ENCODE peak calls at places on chromosomes 3 and 15, in nine cellular contexts. Q is activated naive CD8-positive, alpha-beta T cell treated with anti-CD3 and anti-CD28 coated beads for 36 hours; C is stimulated activated naive CD8-positive, alpha-beta T cell treated with anti-CD3 and anti-CD28 coated beads, Interleukin-15, Interleukin-2, amounts not matched to agents 100 U/mL and 50 U/mL, for 24 hours; Y is psoas muscle; Z is M059J; A is left cardiac atrium; W is fibroblast of lung; O is activated gamma-delta T cell treated with Interleukin-2 at 50 U/mL for 16 hours; F is D341Med. G is an unnamed sample.
A peak's percentile ranks its signal among the peaks of the same experiment; 100 is the strongest.

GRCh38 chr3:46955801-46956259 is 20.7 kb downstream of the CCDC12 start:
- DNase-seq in Q (no peak), C (peak; percentile 29), Y (no peak), Z (no peak), A (no peak), W (no peak), O (no peak), F (no peak), G (no peak)

GRCh38 chr3:185688808-185689207 is 102.7 kb downstream of the SENP2 start:
- DNase-seq in Q (no peak), C (no peak), Y (no peak), Z (peak; percentile 100), A (no peak), W (peak; percentile 99), O (no peak), F (no peak), G (no peak)

GRCh38 chr3:48811524-48811923 is 36.1 kb downstream of the PRKAR2A start:
- DNase-seq in Q (no peak), C (no peak), Y (no peak), Z (no peak), A (no peak), W (no peak), O (no peak), F (no peak), G (no peak)

GRCh38 chr15:75170711-75171341 is 30.9 kb upstream of the C15orf39 start:
- DNase-seq in Q (no peak), C (no peak), Y (no peak), Z (peak; percentile 85), A (no peak), W (peak; percentile 25), O (no peak), F (no peak), G (no peak)

GRCh38 chr3:13260259-13261103 is 159.6 kb downstream of the NUP210 start:
- DNase-seq in Q (no peak), C (no peak), Y (no peak), Z (no peak), A (no peak), W (no peak), O (no peak), F (no peak), G (no peak)

GRCh38 chr3:58560771-58561311 is 16.4 kb downstream of the FAM107A start:
- DNase-seq in Q (no peak), C (no peak), Y (no peak), Z (peak; percentile 95), A (no peak), W (peak; percentile 97), O (no peak), F (peak; percentile 51), G (peak; percentile 79)

GRCh38 chr3:149816986-149817385 is 4.0 kb downstream of the RNF13 start:
- DNase-seq in Q (no peak), C (no peak), Y (no peak), Z (peak; percentile 22), A (no peak), W (no peak), O (no peak), F (no peak), G (no peak)

GRCh38 chr15:58467722-58468436 is 36.1 kb downstream of the LIPC start:
- DNase-seq in Q (no peak), C (no peak), Y (no peak), Z (no peak), A (no peak), W (peak; percentile 56), O (no peak), F (no peak), G (no peak)

GRCh38 chr15:25783607-25784131 is 79.5 kb downstream of the ATP10A start:
- DNase-seq in Q (no peak), C (peak; percentile 58), Y (no peak), Z (peak; percentile 12), A (no peak), W (no peak), O (peak; percentile 39), F (no peak), G (peak; percentile 51)

GRCh38 chr3:194285024-194285858 is 65.9 kb downstream of the CPN2 start:
- DNase-seq in Q (no peak), C (no peak), Y (no peak), Z (peak; percentile 88), A (no peak), W (peak; percentile 87), O (no peak), F (no peak), G (no peak)

GRCh38 chr15:31342381-31342780 is 15.7 kb downstream of the KLF13 start:
- DNase-seq in Q (no peak), C (no peak), Y (no peak), Z (no peak), A (no peak), W (no peak), O (no peak), F (no peak), G (no peak)

GRCh38 chr15:101371081-101371480 is 76.0 kb upstream of the SNRPA1 start:
- DNase-seq in Q (no peak), C (no peak), Y (peak; percentile 26), Z (no peak), A (no peak), W (no peak), O (no peak), F (no peak), G (peak; percentile 60)

GRCh38 chr3:154765241-154765640 is 314.9 kb upstream of the MME start:
- DNase-seq in Q (no peak), C (no peak), Y (no peak), Z (no peak), A (no peak), W (no peak), O (no peak), F (no peak), G (no peak)

GRCh38 chr15:87733005-87733404 is 523.5 kb downstream of the NTRK3 start:
- DNase-seq in Q (no peak), C (no peak), Y (no peak), Z (peak; percentile 53), A (no peak), W (peak; percentile 56), O (no peak), F (no peak), G (no peak)

GRCh38 chr15:83999396-84000120 is 236.0 kb upstream of the GOLGA6L4 start:
- DNase-seq in Q (no peak), C (no peak), Y (no peak), Z (no peak), A (no peak), W (peak; percentile 32), O (no peak), F (no peak), G (no peak)

GRCh38 chr3:186298876-186299275 is 63.2 kb downstream of the DGKG start:
- DNase-seq in Q (no peak), C (no peak), Y (no peak), Z (no peak), A (no peak), W (no peak), O (no peak), F (no peak), G (no peak)

GRCh38 chr3:42340466-42340865 is 69.9 kb downstream of the LYZL4 start:
- DNase-seq in Q (no peak), C (no peak), Y (no peak), Z (no peak), A (no peak), W (no peak), O (no peak), F (no peak), G (no peak)

GRCh38 chr3:189914799-189915198 is 205.9 kb downstream of the P3H2 start:
- DNase-seq in Q (no peak), C (no peak), Y (no peak), Z (peak; percentile 93), A (no peak), W (peak; percentile 95), O (no peak), F (no peak), G (no peak)

GRCh38 chr15:78763111-78763795 is 48.0 kb downstream of the ADAMTS7 start:
- DNase-seq in Q (no peak), C (no peak), Y (peak; percentile 31), Z (no peak), A (no peak), W (no peak), O (no peak), F (no peak), G (no peak)

GRCh38 chr3:164486150-164486549 is 592.1 kb downstream of the SI start:
- DNase-seq in Q (no peak), C (no peak), Y (no peak), Z (no peak), A (no peak), W (no peak), O (no peak), F (no peak), G (no peak)

GRCh38 chr15:94968133-94968532 is 736.8 kb downstream of the MCTP2 start:
- DNase-seq in Q (no peak), C (no peak), Y (no peak), Z (no peak), A (no peak), W (no peak), O (no peak), F (no peak), G (peak; percentile 3)

GRCh38 chr3:124928333-124929202 is 6.0 kb downstream of the MUC13 start:
- DNase-seq in Q (peak; percentile 32), C (peak; percentile 67), Y (peak; percentile 55), Z (peak; percentile 78), A (peak; percentile 77), W (peak; percentile 61), O (peak; percentile 56), F (peak; percentile 44), G (peak; percentile 81)

GRCh38 chr3:40043444-40043755 is 234.0 kb downstream of the MYRIP start:
- DNase-seq in Q (no peak), C (no peak), Y (no peak), Z (peak; percentile 14), A (peak; percentile 22), W (peak; percentile 74), O (no peak), F (no peak), G (no peak)

GRCh38 chr3:19881852-19882251 is 52.2 kb downstream of the EFHB start:
- DNase-seq in Q (no peak), C (no peak), Y (no peak), Z (no peak), A (no peak), W (no peak), O (no peak), F (no peak), G (no peak)

GRCh38 chr3:142586803-142587406 is 8.4 kb upstream of the ATR start:
- DNase-seq in Q (no peak), C (no peak), Y (no peak), Z (peak; percentile 93), A (no peak), W (peak; percentile 72), O (no peak), F (peak; percentile 59), G (peak; percentile 88)

GRCh38 chr15:67832031-67832551 is 6.8 kb downstream of the SKOR1 start:
- DNase-seq in Q (no peak), C (no peak), Y (peak; percentile 29), Z (peak; percentile 55), A (no peak), W (no peak), O (no peak), F (no peak), G (peak; percentile 60)

GRCh38 chr3:190494907-190495306 is 19.0 kb upstream of the IL1RAP start:
- DNase-seq in Q (no peak), C (no peak), Y (no peak), Z (no peak), A (no peak), W (no peak), O (no peak), F (no peak), G (no peak)

GRCh38 chr3:15769256-15769915 is 28.4 kb downstream of the ANKRD28 start:
- DNase-seq in Q (no peak), C (no peak), Y (no peak), Z (no peak), A (no peak), W (peak; percentile 55), O (no peak), F (no peak), G (no peak)

GRCh38 chr3:99969133-99969532 is 145.2 kb downstream of the FILIP1L start:
- DNase-seq in Q (no peak), C (no peak), Y (no peak), Z (no peak), A (no peak), W (no peak), O (no peak), F (no peak), G (no peak)

GRCh38 chr3:135576786-135577185 is 388.7 kb upstream of the PPP2R3A start:
- DNase-seq in Q (no peak), C (no peak), Y (no peak), Z (no peak), A (no peak), W (no peak), O (no peak), F (no peak), G (peak; percentile 38)

GRCh38 chr3:50147861-50148260 is 7.3 kb upstream of the SEMA3F start:
- DNase-seq in Q (no peak), C (no peak), Y (no peak), Z (no peak), A (no peak), W (no peak), O (no peak), F (no peak), G (peak; percentile 54)